ENCODE peak calls at places on chromosomes 11 and 22, in nine cellular contexts. One of them, this sample, is unnamed.

GRCh38 chr11:118152552-118153471 is at the start of gene SCN4B:
- DNase-seq in aorta: peak; percentile 85
- DNase-seq in IMR-90: peak; percentile 20
- DNase-seq in NCI-H1417: peak; percentile 85
- DNase-seq in GM23338: peak; percentile 92
- DNase-seq in astrocyte of the spinal cord: peak; percentile 18
- DNase-seq in stimulated activated CD4-positive, alpha-beta T cell treated with anti-CD3 and anti-CD28 coated beads, Interleukin-2, amount 100 ng/mL, for 48 hours: no peak
- DNase-seq in naive thymus-derived CD4-positive, alpha-beta T cell: no peak
- DNase-seq in A549: peak; percentile 56
- DNase-seq in this sample: no peak

GRCh38 chr11:12546122-12546521 is 128.1 kb upstream of the TEAD1 start:
- DNase-seq in aorta: no peak
- DNase-seq in IMR-90: no peak
- DNase-seq in NCI-H1417: no peak
- DNase-seq in GM23338: no peak
- DNase-seq in astrocyte of the spinal cord: no peak
- DNase-seq in stimulated activated CD4-positive, alpha-beta T cell treated with anti-CD3 and anti-CD28 coated beads, Interleukin-2, amount 100 ng/mL, for 48 hours: no peak
- DNase-seq in naive thymus-derived CD4-positive, alpha-beta T cell: no peak
- DNase-seq in A549: no peak
- DNase-seq in this sample: no peak

GRCh38 chr22:42939451-42939881 is 75.5 kb downstream of the PACSIN2 start:
- DNase-seq in aorta: peak; percentile 46
- DNase-seq in IMR-90: no peak
- DNase-seq in NCI-H1417: peak; percentile 36
- DNase-seq in GM23338: peak; percentile 47
- DNase-seq in astrocyte of the spinal cord: no peak
- DNase-seq in stimulated activated CD4-positive, alpha-beta T cell treated with anti-CD3 and anti-CD28 coated beads, Interleukin-2, amount 100 ng/mL, for 48 hours: no peak
- DNase-seq in naive thymus-derived CD4-positive, alpha-beta T cell: no peak
- DNase-seq in A549: no peak
- DNase-seq in this sample: no peak

GRCh38 chr11:120431633-120432032 is 79.9 kb upstream of the GRIK4 start:
- DNase-seq in aorta: no peak
- DNase-seq in IMR-90: peak; percentile 72
- DNase-seq in NCI-H1417: no peak
- DNase-seq in GM23338: peak; percentile 67
- DNase-seq in astrocyte of the spinal cord: no peak
- DNase-seq in stimulated activated CD4-positive, alpha-beta T cell treated with anti-CD3 and anti-CD28 coated beads, Interleukin-2, amount 100 ng/mL, for 48 hours: peak; percentile 1
- DNase-seq in naive thymus-derived CD4-positive, alpha-beta T cell: no peak
- DNase-seq in A549: peak; percentile 19
- DNase-seq in this sample: no peak

GRCh38 chr11:32056445-32056844 is 34.4 kb upstream of the RCN1 start:
- DNase-seq in aorta: no peak
- DNase-seq in IMR-90: no peak
- DNase-seq in NCI-H1417: no peak
- DNase-seq in GM23338: no peak
- DNase-seq in astrocyte of the spinal cord: peak; percentile 50
- DNase-seq in stimulated activated CD4-positive, alpha-beta T cell treated with anti-CD3 and anti-CD28 coated beads, Interleukin-2, amount 100 ng/mL, for 48 hours: no peak
- DNase-seq in naive thymus-derived CD4-positive, alpha-beta T cell: no peak
- DNase-seq in A549: no peak
- DNase-seq in this sample: no peak

GRCh38 chr11:58629857-58630256 is 7.4 kb downstream of the CNTF start:
- DNase-seq in aorta: no peak
- DNase-seq in IMR-90: peak; percentile 71
- DNase-seq in NCI-H1417: peak; percentile 40
- DNase-seq in GM23338: peak; percentile 86
- DNase-seq in astrocyte of the spinal cord: peak; percentile 57
- DNase-seq in stimulated activated CD4-positive, alpha-beta T cell treated with anti-CD3 and anti-CD28 coated beads, Interleukin-2, amount 100 ng/mL, for 48 hours: no peak
- DNase-seq in naive thymus-derived CD4-positive, alpha-beta T cell: peak; percentile 32
- DNase-seq in A549: peak; percentile 31
- DNase-seq in this sample: no peak

GRCh38 chr11:36211735-36212430 is 77.3 kb downstream of the COMMD9 start:
- DNase-seq in aorta: no peak
- DNase-seq in IMR-90: no peak
- DNase-seq in NCI-H1417: no peak
- DNase-seq in GM23338: peak; percentile 42
- DNase-seq in astrocyte of the spinal cord: no peak
- DNase-seq in stimulated activated CD4-positive, alpha-beta T cell treated with anti-CD3 and anti-CD28 coated beads, Interleukin-2, amount 100 ng/mL, for 48 hours: no peak
- DNase-seq in naive thymus-derived CD4-positive, alpha-beta T cell: no peak
- DNase-seq in A549: no peak
- DNase-seq in this sample: no peak

GRCh38 chr22:24427500-24428164 is at the start of gene ADORA2A:
- DNase-seq in aorta: no peak
- DNase-seq in IMR-90: no peak
- DNase-seq in NCI-H1417: no peak
- DNase-seq in GM23338: peak; percentile 23
- DNase-seq in astrocyte of the spinal cord: no peak
- DNase-seq in stimulated activated CD4-positive, alpha-beta T cell treated with anti-CD3 and anti-CD28 coated beads, Interleukin-2, amount 100 ng/mL, for 48 hours: peak; percentile 58
- DNase-seq in naive thymus-derived CD4-positive, alpha-beta T cell: peak; percentile 89
- DNase-seq in A549: no peak
- DNase-seq in this sample: peak; percentile 81

GRCh38 chr11:95108671-95109551 is 19.3 kb downstream of the ENDOD1 start:
- DNase-seq in aorta: no peak
- DNase-seq in IMR-90: peak; percentile 14
- DNase-seq in NCI-H1417: no peak
- DNase-seq in GM23338: no peak
- DNase-seq in astrocyte of the spinal cord: peak; percentile 81
- DNase-seq in stimulated activated CD4-positive, alpha-beta T cell treated with anti-CD3 and anti-CD28 coated beads, Interleukin-2, amount 100 ng/mL, for 48 hours: no peak
- DNase-seq in naive thymus-derived CD4-positive, alpha-beta T cell: no peak
- DNase-seq in A549: no peak
- DNase-seq in this sample: no peak

GRCh38 chr11:67082071-67082791 is 25.6 kb downstream of the RHOD start:
- DNase-seq in aorta: no peak
- DNase-seq in IMR-90: no peak
- DNase-seq in NCI-H1417: no peak
- DNase-seq in GM23338: peak; percentile 61
- DNase-seq in astrocyte of the spinal cord: no peak
- DNase-seq in stimulated activated CD4-positive, alpha-beta T cell treated with anti-CD3 and anti-CD28 coated beads, Interleukin-2, amount 100 ng/mL, for 48 hours: no peak
- DNase-seq in naive thymus-derived CD4-positive, alpha-beta T cell: peak; percentile 5
- DNase-seq in A549: no peak
- DNase-seq in this sample: no peak

GRCh38 chr11:43575931-43576833 is 104.4 kb upstream of the HSD17B12 start:
- DNase-seq in aorta: no peak
- DNase-seq in IMR-90: no peak
- DNase-seq in NCI-H1417: peak; percentile 51
- DNase-seq in GM23338: no peak
- DNase-seq in astrocyte of the spinal cord: peak; percentile 28
- DNase-seq in stimulated activated CD4-positive, alpha-beta T cell treated with anti-CD3 and anti-CD28 coated beads, Interleukin-2, amount 100 ng/mL, for 48 hours: no peak
- DNase-seq in naive thymus-derived CD4-positive, alpha-beta T cell: no peak
- DNase-seq in A549: no peak
- DNase-seq in this sample: no peak

GRCh38 chr11:75270896-75271415 is 30.4 kb downstream of the TPBGL start:
- DNase-seq in aorta: no peak
- DNase-seq in IMR-90: peak; percentile 27
- DNase-seq in NCI-H1417: peak; percentile 51
- DNase-seq in GM23338: peak; percentile 54
- DNase-seq in astrocyte of the spinal cord: no peak
- DNase-seq in stimulated activated CD4-positive, alpha-beta T cell treated with anti-CD3 and anti-CD28 coated beads, Interleukin-2, amount 100 ng/mL, for 48 hours: no peak
- DNase-seq in naive thymus-derived CD4-positive, alpha-beta T cell: peak; percentile 45
- DNase-seq in A549: peak; percentile 47
- DNase-seq in this sample: peak; percentile 23

GRCh38 chr22:42929838-42930155 is 72.7 kb upstream of the ARFGAP3 start:
- DNase-seq in aorta: no peak
- DNase-seq in IMR-90: no peak
- DNase-seq in NCI-H1417: no peak
- DNase-seq in GM23338: no peak
- DNase-seq in astrocyte of the spinal cord: no peak
- DNase-seq in stimulated activated CD4-positive, alpha-beta T cell treated with anti-CD3 and anti-CD28 coated beads, Interleukin-2, amount 100 ng/mL, for 48 hours: no peak
- DNase-seq in naive thymus-derived CD4-positive, alpha-beta T cell: no peak
- DNase-seq in A549: no peak
- DNase-seq in this sample: no peak

GRCh38 chr11:57779275-57779674 is 17.7 kb downstream of the CTNND1 start:
- DNase-seq in aorta: no peak
- DNase-seq in IMR-90: peak; percentile 63
- DNase-seq in NCI-H1417: no peak
- DNase-seq in GM23338: peak; percentile 84
- DNase-seq in astrocyte of the spinal cord: peak; percentile 64
- DNase-seq in stimulated activated CD4-positive, alpha-beta T cell treated with anti-CD3 and anti-CD28 coated beads, Interleukin-2, amount 100 ng/mL, for 48 hours: no peak
- DNase-seq in naive thymus-derived CD4-positive, alpha-beta T cell: no peak
- DNase-seq in A549: peak; percentile 41
- DNase-seq in this sample: no peak

GRCh38 chr11:13942908-13943505 is 19.5 kb upstream of the SPON1 start:
- DNase-seq in aorta: no peak
- DNase-seq in IMR-90: peak; percentile 24
- DNase-seq in NCI-H1417: no peak
- DNase-seq in GM23338: no peak
- DNase-seq in astrocyte of the spinal cord: peak; percentile 66
- DNase-seq in stimulated activated CD4-positive, alpha-beta T cell treated with anti-CD3 and anti-CD28 coated beads, Interleukin-2, amount 100 ng/mL, for 48 hours: no peak
- DNase-seq in naive thymus-derived CD4-positive, alpha-beta T cell: no peak
- DNase-seq in A549: no peak
- DNase-seq in this sample: no peak